ENCODE peak calls at places on chromosomes 3 and 15, in eight cellular contexts. O, N, E, A, X, Z, H and P are unnamed samples. For H3K36me3, the result is how much of the 10 kb centered on the place peaks cover.

GRCh38 chr3:10783360-10784346 is 32.4 kb upstream of the SLC6A11 start:
- DNase-seq in A (no peak), O (peak), X (no peak), H (peak), E (peak), N (peak), Z (no peak), P (no peak)

GRCh38 chr3:175335229-175335628 is 476.1 kb downstream of the NAALADL2 start:
- DNase-seq in X (no peak), E (no peak), Z (no peak), N (peak), A (no peak), O (no peak), H (peak), P (no peak)

GRCh38 chr3:194976049-194976451 is 290.4 kb downstream of the FAM43A start:
- DNase-seq in N (no peak), H (no peak), E (no peak), O (no peak), X (no peak), Z (no peak), A (peak), P (peak)

GRCh38 chr3:135304378-135304777 is 509.3 kb downstream of the EPHB1 start:
- DNase-seq in O (no peak), X (no peak), E (no peak), A (no peak), H (no peak), N (no peak), Z (no peak), P (no peak)

GRCh38 chr3:88031543-88032148 is 27.2 kb downstream of the CGGBP1 start:
- DNase-seq in A (no peak), X (no peak), Z (no peak), N (peak), E (no peak), H (peak), O (no peak), P (no peak)

GRCh38 chr3:104126463-104126862 is 1240.2 kb upstream of the ALCAM start:
- DNase-seq in N (no peak), E (peak), H (no peak), X (no peak), O (no peak), A (no peak), Z (no peak), P (no peak)

GRCh38 chr3:141105828-141106628 is 54.9 kb downstream of the SPSB4 start:
- DNase-seq in A (peak), E (peak), O (peak), H (peak), X (peak), N (peak), Z (peak), P (peak)

GRCh38 chr3:51672083-51672475 is 1.0 kb downstream of the TEX264 start:
- DNase-seq in H (no peak), Z (no peak), N (no peak), E (peak), X (no peak), A (no peak), O (no peak), P (no peak)

GRCh38 chr15:43184407-43185160 is 619 bp upstream of the CCNDBP1 start:
- DNase-seq in Z (no peak), A (no peak), X (no peak), O (no peak), N (no peak), E (peak), H (no peak), P (no peak)

GRCh38 chr3:157501863-157502262 is 1.4 kb downstream of the VEPH1 start:
- DNase-seq in N (no peak), E (peak), A (no peak), X (no peak), H (no peak), O (peak), Z (no peak), P (no peak)

GRCh38 chr3:185824051-185824466 is 783 bp downstream of the IGF2BP2 start:
- DNase-seq in E (peak), O (peak), N (no peak), A (peak), H (peak), X (peak), Z (no peak), P (no peak)

GRCh38 chr3:14265246-14265962 is 86.8 kb downstream of the LSM3 start:
- DNase-seq in H (peak), X (no peak), O (no peak), A (no peak), E (no peak), Z (no peak), N (peak), P (no peak)

GRCh38 chr3:141797167-141797773 is 34.1 kb downstream of the GRK7 start:
- DNase-seq in O (peak), E (peak), H (peak), N (peak), A (peak), X (peak), Z (peak), P (no peak)

GRCh38 chr3:62876064-62876463 is 848 bp upstream of the CADPS start:
- DNase-seq in H (peak), A (no peak), Z (no peak), N (peak), O (peak), X (peak), E (peak), P (no peak)

GRCh38 chr3:50246517-50246954 is 10.5 kb downstream of the GNAI2 start:
- DNase-seq in N (peak), O (peak), A (no peak), Z (peak), H (peak), X (peak), E (peak), P (no peak)

GRCh38 chr3:123036352-123037014 is 8.9 kb upstream of the SEMA5B start:
- DNase-seq in O (no peak), N (peak), Z (no peak), A (no peak), H (peak), X (no peak), E (no peak), P (no peak)

GRCh38 chr3:102074951-102075350 is 225.6 kb downstream of the NFKBIZ start:
- DNase-seq in O (no peak), H (peak), Z (no peak), A (no peak), X (no peak), N (peak), E (no peak), P (no peak)

GRCh38 chr3:126284258-126284904 is 72.8 kb downstream of the KLF15 start:
- DNase-seq in H (no peak), E (no peak), Z (no peak), N (peak), X (no peak), O (no peak), A (peak), P (peak)

GRCh38 chr3:2735392-2735894 is 374.7 kb downstream of the IL5RA start:
- DNase-seq in N (no peak), O (no peak), A (no peak), E (no peak), Z (no peak), X (no peak), H (no peak), P (no peak)

GRCh38 chr15:36878745-36879262 is 221.5 kb downstream of the MEIS2 start:
- DNase-seq in A (no peak), Z (no peak), O (peak), H (no peak), E (peak), X (no peak), N (no peak), P (no peak)

GRCh38 chr15:68003297-68003696 is 50.8 kb upstream of the PIAS1 start:
- DNase-seq in H (no peak), Z (no peak), O (no peak), E (no peak), A (no peak), N (no peak), X (no peak), P (no peak)

GRCh38 chr3:134249935-134250716 is 533 bp downstream of the RYK start:
- DNase-seq in E (peak), Z (peak), O (peak), N (peak), A (peak), H (peak), X (peak), P (no peak)

GRCh38 chr15:68598171-68599152 is 19.7 kb downstream of the CORO2B start:
- DNase-seq in A (no peak), Z (no peak), O (no peak), H (no peak), X (no peak), N (no peak), E (no peak), P (no peak)

GRCh38 chr15:57562220-57562769 is 29.4 kb upstream of the MYZAP start:
- DNase-seq in O (no peak), A (no peak), H (no peak), Z (no peak), X (peak), N (no peak), E (no peak), P (no peak)

GRCh38 chr3:105328338-105328730 is 38.4 kb upstream of the ALCAM start:
- DNase-seq in N (no peak), X (no peak), O (no peak), Z (no peak), E (no peak), H (no peak), A (no peak), P (no peak)

GRCh38 chr15:85745525-85745924 is 49.2 kb downstream of the KLHL25 start:
- DNase-seq in O (no peak), A (no peak), E (peak), H (no peak), N (no peak), X (no peak), Z (no peak), P (no peak)
- H3K36me3 ChIP-seq in O (under half), A (half or more), E (half or more), H (half or more), N (under half), X (under half), Z (under half), P (half or more)

DNA sequence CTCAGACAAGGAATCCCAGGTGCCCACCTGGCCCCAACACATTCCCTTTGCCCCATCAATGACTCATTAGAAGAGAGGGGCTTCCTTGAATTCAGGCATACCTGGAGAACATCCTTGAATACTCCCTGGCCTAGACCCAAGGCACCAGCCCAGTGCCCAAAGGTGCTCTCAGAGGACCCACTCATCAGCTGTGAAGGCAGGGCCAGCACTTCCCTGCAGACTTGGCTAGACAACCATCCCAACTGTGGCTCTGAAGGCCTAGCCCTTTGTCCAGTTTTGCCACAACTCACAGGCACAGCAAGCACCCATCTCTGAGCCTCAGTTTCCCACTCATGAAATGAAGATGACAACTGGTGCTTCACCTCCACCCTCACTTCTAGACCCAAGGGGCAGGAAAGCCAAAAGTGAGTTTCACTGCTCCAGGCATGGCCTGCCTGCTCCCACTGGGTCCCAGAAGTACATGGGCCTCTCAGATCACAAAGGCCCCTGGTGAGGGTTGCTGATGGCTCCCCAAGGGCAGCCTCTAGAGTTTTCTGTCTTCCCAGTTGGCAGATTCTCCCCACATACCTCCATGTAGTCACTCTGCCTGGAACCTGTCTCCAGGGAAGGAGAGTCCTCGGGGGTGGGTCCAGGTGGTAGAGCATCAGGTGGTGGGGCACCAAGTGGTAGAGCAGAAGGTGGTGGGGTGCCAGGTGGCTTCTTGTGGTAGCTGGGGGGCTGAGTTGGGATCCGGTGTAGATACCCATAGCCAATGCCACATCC is 7.5 kb downstream of the GORASP1 start:
- DNase-seq in H (no peak), E (no peak), Z (no peak), O (no peak), N (no peak), X (no peak), A (no peak), P (peak)
- H3K36me3 ChIP-seq in H (half or more), E (under half), Z (under half), O (under half), N (under half), X (under half), A (half or more), P (half or more)

GRCh38 chr3:148077951-148078350 is 619.8 kb upstream of the AGTR1 start:
- DNase-seq in H (no peak), X (no peak), O (no peak), A (no peak), E (no peak), Z (no peak), N (no peak), P (no peak)
- H3K36me3 ChIP-seq in H (under half), X (under half), O (under half), A (under half), E (under half), Z (under half), N (under half), P (under half)

GRCh38 chr3:127613406-127613805 is 15.2 kb downstream of the MCM2 start:
- DNase-seq in N (no peak), E (no peak), A (no peak), O (no peak), H (no peak), X (no peak), Z (no peak), P (no peak)
- H3K36me3 ChIP-seq in N (under half), E (half or more), A (under half), O (under half), H (under half), X (under half), Z (under half), P (under half)

DNA sequence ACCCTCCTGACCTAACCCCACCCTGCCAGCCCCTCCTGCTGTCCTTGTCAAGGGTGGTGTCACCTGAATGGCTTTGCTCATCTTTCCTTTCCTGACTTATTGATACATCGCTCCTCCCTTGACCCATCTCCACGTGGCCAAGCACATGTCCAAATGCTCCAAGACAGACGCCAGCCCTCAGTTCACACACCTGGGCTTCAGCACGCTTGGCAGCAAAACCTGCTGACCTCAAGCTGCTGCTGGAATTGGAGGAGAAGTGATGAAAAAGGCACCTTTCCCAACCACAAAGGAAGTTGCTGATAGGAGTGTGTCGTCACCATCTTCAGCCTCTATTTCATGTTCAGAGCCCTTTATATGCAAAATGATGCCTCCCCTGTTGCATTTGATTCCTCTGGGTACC is 141.3 kb downstream of the TLE3 start:
- DNase-seq in X (no peak), N (no peak), E (no peak), Z (no peak), O (no peak), A (no peak), H (no peak), P (peak)
- H3K36me3 ChIP-seq in X (under half), N (under half), E (under half), Z (under half), O (under half), A (under half), H (under half), P (under half)